ENCODE peak calls at places on chromosomes 12 and 14, in six cellular contexts. S is pancreas, N is lower lobe of right lung, F is fibroblast of lung, C is heart left ventricle, K is adrenal gland. X is an unnamed sample.

GRCh38 chr12:78793491-78793890 is 71.1 kb upstream of the SYT1 start:
- DNase-seq in C (no peak), K (no peak), N (no peak), S (no peak), F (no peak), X (no peak)

GRCh38 chr12:118377005-118377890 is 893 bp downstream of the SUDS3 start:
- DNase-seq in C (no peak), N (no peak), K (no peak), F (no peak), S (no peak), X (peak; percentile 23)

GRCh38 chr12:88934163-88934747 is 354.0 kb upstream of the KITLG start:
- DNase-seq in F (peak; percentile 39), S (no peak), N (no peak), K (no peak), C (no peak), X (no peak)

GRCh38 chr14:73173092-73173735 is 36.9 kb downstream of the PSEN1 start:
- DNase-seq in F (peak; percentile 79), C (no peak), N (no peak), S (no peak), K (no peak), X (peak; percentile 16)

GRCh38 chr12:57518920-57519757 is 1.2 kb downstream of the DDIT3 start:
- DNase-seq in K (peak; percentile 36), S (no peak), N (no peak), C (peak; percentile 30), F (peak; percentile 55), X (peak; percentile 85)

GRCh38 chr12:54967461-54967860 is 17.1 kb downstream of the TESPA1 start:
- DNase-seq in S (no peak), F (no peak), C (no peak), N (no peak), K (no peak), X (no peak)

GRCh38 chr12:108424026-108424425 is 84.9 kb upstream of the CMKLR1 start:
- DNase-seq in K (no peak), S (no peak), F (no peak), N (no peak), C (no peak), X (peak; percentile 14)

GRCh38 chr14:20680843-20681347 is 3.5 kb upstream of the RNASE4 start:
- DNase-seq in S (no peak), C (no peak), N (no peak), K (no peak), F (no peak), X (no peak)

GRCh38 chr12:131204416-131205311 is 251.0 kb downstream of the ADGRD1 start:
- DNase-seq in N (no peak), S (no peak), K (no peak), F (no peak), C (no peak), X (no peak)

GRCh38 chr14:68178282-68178681 is 358.7 kb downstream of the RAD51B start:
- DNase-seq in C (no peak), K (no peak), F (no peak), N (no peak), S (no peak), X (peak; percentile 6)

GRCh38 chr12:41205070-41205715 is 17.1 kb downstream of the PDZRN4 start:
- DNase-seq in K (no peak), S (no peak), F (no peak), C (no peak), N (no peak), X (no peak)

GRCh38 chr12:29216797-29217583 is 67.9 kb downstream of the FAR2 start:
- DNase-seq in F (no peak), N (no peak), S (no peak), C (peak; percentile 29), K (no peak), X (no peak)

GRCh38 chr14:62957562-62957961 is 87.7 kb downstream of the KCNH5 start:
- DNase-seq in N (no peak), S (no peak), K (no peak), C (no peak), F (peak; percentile 91), X (no peak)

GRCh38 chr14:75295061-75295461 is 16.4 kb downstream of the FOS start:
- DNase-seq in N (peak; percentile 82), S (peak; percentile 79), F (peak; percentile 84), C (peak; percentile 71), K (peak; percentile 72), X (peak; percentile 86)
- H3K4me1 ChIP-seq in N (peaks cover 60% of the 10 kb centered on the region), S (peaks cover 10% of the 10 kb centered on the region), F (peaks cover 10% of the 10 kb centered on the region), C (peaks cover 18% of the 10 kb centered on the region), K (peaks cover 14% of the 10 kb centered on the region), X (peaks cover 11% of the 10 kb centered on the region)

GRCh38 chr12:1205512-1206060 is 214.6 kb downstream of the ERC1 start:
- DNase-seq in F (peak; percentile 35), N (no peak), K (no peak), C (no peak), S (no peak), X (no peak)
- H3K4me1 ChIP-seq in F (no peaks in the 10 kb centered on the region), N (peaks cover 25% of the 10 kb centered on the region), K (peaks cover 19% of the 10 kb centered on the region), C (peaks cover 11% of the 10 kb centered on the region), S (peaks cover 13% of the 10 kb centered on the region), X (no peaks in the 10 kb centered on the region)

GRCh38 chr14:61472025-61472672 is 150.8 kb downstream of the PRKCH start:
- DNase-seq in F (peak; percentile 98), N (no peak), K (no peak), S (no peak), C (peak; percentile 56), X (no peak)

GRCh38 chr14:61475316-61475715 is 153.9 kb downstream of the PRKCH start:
- DNase-seq in K (no peak), F (peak; percentile 90), C (no peak), S (no peak), N (no peak), X (peak; percentile 65)

GRCh38 chr14:61472801-61473376 is 151.5 kb downstream of the PRKCH start:
- DNase-seq in F (peak; percentile 55), C (no peak), N (no peak), K (no peak), S (no peak), X (no peak)

GRCh38 chr14:61474671-61475070 is 153.3 kb downstream of the PRKCH start:
- DNase-seq in C (no peak), F (no peak), N (no peak), K (no peak), S (no peak), X (no peak)

DNA sequence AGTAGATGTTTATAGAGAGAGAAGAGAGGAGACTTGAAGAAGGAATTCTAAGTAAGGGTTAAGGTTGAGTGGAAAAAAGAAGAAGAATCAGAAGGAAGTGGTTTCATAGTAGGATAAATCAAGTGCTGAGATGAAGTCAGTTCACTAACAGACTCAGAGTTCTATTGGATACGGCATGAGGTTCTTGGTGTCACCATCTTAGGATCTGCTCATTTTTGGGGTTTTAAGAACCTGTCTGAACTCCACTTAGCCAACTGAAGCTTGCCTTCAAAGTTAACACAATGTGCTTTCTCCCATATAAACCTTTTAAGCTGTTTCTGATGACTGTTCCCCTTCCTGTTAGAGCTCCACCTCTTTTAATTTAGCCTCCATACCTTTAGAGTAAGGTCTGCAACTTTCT is 152.6 kb downstream of the PRKCH start:
- DNase-seq in C (no peak), N (no peak), K (no peak), F (no peak), S (no peak), X (no peak)
- H3K4me1 ChIP-seq in C (peaks cover 64% of the 10 kb centered on the region), N (peaks cover 98% of the 10 kb centered on the region), K (peaks cover 33% of the 10 kb centered on the region), F (peaks cover 40% of the 10 kb centered on the region), S (peaks cover 15% of the 10 kb centered on the region), X (peaks cover 2% of the 10 kb centered on the region)

GRCh38 chr12:92183575-92183974 is 37.9 kb upstream of the BTG1 start:
- DNase-seq in F (no peak), S (no peak), N (no peak), K (no peak), C (no peak), X (no peak)

GRCh38 chr12:92175961-92176360 is 30.3 kb upstream of the BTG1 start:
- DNase-seq in S (no peak), K (no peak), F (no peak), C (no peak), N (no peak), X (no peak)

DNA sequence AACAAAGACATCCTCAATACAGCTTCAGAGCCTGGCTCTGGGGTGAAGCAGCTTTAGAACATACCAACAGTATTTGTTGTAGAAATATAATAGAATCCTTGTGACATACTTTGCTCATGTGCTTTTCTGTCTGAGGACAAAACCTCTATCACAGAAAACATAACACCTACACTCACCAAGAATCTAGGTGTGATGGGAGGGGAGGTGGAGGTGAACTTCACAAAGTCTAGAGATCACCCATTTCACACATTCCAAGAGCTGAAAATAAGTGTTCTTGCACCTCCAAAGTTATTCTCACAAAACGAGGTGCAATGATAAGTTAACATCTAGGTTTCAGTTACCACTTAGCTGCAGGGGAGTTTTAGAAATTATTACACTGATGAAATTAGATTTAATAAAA is 32.7 kb upstream of the BTG1 start:
- DNase-seq in N (no peak), K (no peak), F (no peak), C (no peak), S (no peak), X (no peak)
- H3K4me1 ChIP-seq in N (no peaks in the 10 kb centered on the region), K (no peaks in the 10 kb centered on the region), F (no peaks in the 10 kb centered on the region), C (no peaks in the 10 kb centered on the region), S (no peaks in the 10 kb centered on the region), X (no peaks in the 10 kb centered on the region)

GRCh38 chr12:75317784-75318183 is 12.3 kb downstream of the CAPS2 start:
- DNase-seq in C (no peak), S (no peak), F (no peak), N (no peak), K (no peak), X (no peak)

GRCh38 chr12:75311369-75311768 is 18.8 kb downstream of the CAPS2 start:
- DNase-seq in F (no peak), N (no peak), C (no peak), K (no peak), S (no peak), X (no peak)

GRCh38 chr12:75315518-75315917 is 14.6 kb downstream of the CAPS2 start:
- DNase-seq in N (no peak), K (no peak), C (no peak), S (no peak), F (peak; percentile 43), X (peak; percentile 6)
- H3K4me1 ChIP-seq in N (no peaks in the 10 kb centered on the region), K (no peaks in the 10 kb centered on the region), C (no peaks in the 10 kb centered on the region), S (no peaks in the 10 kb centered on the region), F (peaks cover 2% of the 10 kb centered on the region), X (no peaks in the 10 kb centered on the region)

GRCh38 chr14:102870246-102870645 is 52.2 kb upstream of the AMN start:
- DNase-seq in C (no peak), K (no peak), F (no peak), S (no peak), N (no peak), X (no peak)
- H3K4me1 ChIP-seq in C (no peaks in the 10 kb centered on the region), K (no peaks in the 10 kb centered on the region), F (no peaks in the 10 kb centered on the region), S (no peaks in the 10 kb centered on the region), N (peaks cover 14% of the 10 kb centered on the region), X (no peaks in the 10 kb centered on the region)

GRCh38 chr14:90523544-90523943 is 126.7 kb downstream of the CALM1 start:
- DNase-seq in K (no peak), F (peak; percentile 27), C (no peak), S (no peak), N (peak; percentile 20), X (no peak)
- H3K4me1 ChIP-seq in K (peaks cover 9% of the 10 kb centered on the region), F (no peaks in the 10 kb centered on the region), C (peaks cover 23% of the 10 kb centered on the region), S (no peaks in the 10 kb centered on the region), N (peaks cover 23% of the 10 kb centered on the region), X (no peaks in the 10 kb centered on the region)